ENCODE peak calls at places on chromosome 21, in ten cellular contexts. Q, F, C, I, D, O, Z, P, W and E are unnamed samples. For H3K4me1 and H3K27me3, the result is how much of the 10 kb centered on the place peaks cover.

GRCh38 chr21:14995695-14996490 is 68.9 kb downstream of the NRIP1 start:
- DNase-seq in Q (no peak), F (no peak), C (no peak), I (no peak), D (no peak), O (no peak), Z (no peak), P (no peak), W (no peak), E (no peak)

GRCh38 chr21:23853796-23854379 is 1753.4 kb downstream of the MRPL39 start:
- DNase-seq in Q (no peak), F (no peak), C (no peak), I (no peak), D (no peak), O (no peak), Z (no peak), P (peak), W (no peak), E (no peak)

GRCh38 chr21:46111857-46112730 is 14.2 kb downstream of the COL6A2 start:
- DNase-seq in Q (peak), F (no peak), C (peak), I (no peak), D (peak), O (no peak), Z (peak), P (no peak), W (no peak), E (peak)

GRCh38 chr21:17829472-17829871 is 10.3 kb upstream of the C21orf91 start:
- DNase-seq in Q (no peak), F (no peak), C (no peak), I (no peak), D (no peak), O (no peak), Z (no peak), P (no peak), W (no peak), E (no peak)

GRCh38 chr21:17466166-17466565 is 46.7 kb upstream of the CXADR start:
- DNase-seq in Q (no peak), F (no peak), C (no peak), I (no peak), D (no peak), O (no peak), Z (no peak), P (peak), W (no peak), E (no peak)

GRCh38 chr21:33197546-33197945 is 32.2 kb upstream of the IFNAR2 start:
- DNase-seq in Q (no peak), F (no peak), C (no peak), I (no peak), D (no peak), O (peak), Z (no peak), P (no peak), W (no peak), E (no peak)

GRCh38 chr21:32021319-32022027 is 148.7 kb downstream of the HUNK start:
- DNase-seq in Q (no peak), F (no peak), C (no peak), I (peak), D (no peak), O (peak), Z (peak), P (peak), W (no peak), E (no peak)

GRCh38 chr21:39552856-39553255 is 59.9 kb upstream of the B3GALT5 start:
- DNase-seq in Q (no peak), F (no peak), C (no peak), I (no peak), D (no peak), O (no peak), Z (no peak), P (no peak), W (no peak), E (no peak)

GRCh38 chr21:25385912-25386474 is 221.3 kb downstream of the MRPL39 start:
- DNase-seq in Q (no peak), F (peak), C (no peak), I (peak), D (no peak), O (no peak), Z (no peak), P (peak), W (no peak), E (no peak)

GRCh38 chr21:26946744-26947446 is 20.0 kb downstream of the ADAMTS5 start:
- DNase-seq in Q (no peak), F (no peak), C (no peak), I (no peak), D (no peak), O (no peak), Z (no peak), P (no peak), W (no peak), E (no peak)

GRCh38 chr21:17195965-17196364 is 316.9 kb upstream of the CXADR start:
- DNase-seq in Q (no peak), F (no peak), C (no peak), I (no peak), D (no peak), O (no peak), Z (no peak), P (no peak), W (no peak), E (no peak)

GRCh38 chr21:39325458-39325857 is 12.0 kb upstream of the BRWD1 start:
- DNase-seq in Q (no peak), F (no peak), C (no peak), I (no peak), D (no peak), O (no peak), Z (no peak), P (no peak), W (no peak), E (no peak)

GRCh38 chr21:18449586-18449985 is 46.0 kb upstream of the TMPRSS15 start:
- DNase-seq in Q (no peak), F (no peak), C (no peak), I (no peak), D (no peak), O (no peak), Z (no peak), P (peak), W (no peak), E (no peak)

GRCh38 chr21:38925923-38926322 is 120.2 kb downstream of the ETS2 start:
- DNase-seq in Q (peak), F (no peak), C (peak), I (peak), D (no peak), O (peak), Z (peak), P (peak), W (no peak), E (no peak)

GRCh38 chr21:31576428-31576827 is 83.1 kb upstream of the SOD1 start:
- DNase-seq in Q (no peak), F (no peak), C (no peak), I (no peak), D (peak), O (no peak), Z (no peak), P (no peak), W (no peak), E (no peak)

GRCh38 chr21:30336596-30336995 is 898 bp downstream of the KRTAP27-1 start:
- DNase-seq in Q (no peak), F (no peak), C (no peak), I (no peak), D (no peak), O (no peak), Z (no peak), P (no peak), W (no peak), E (no peak)

GRCh38 chr21:43321611-43322010 is 105.3 kb downstream of the SIK1 start:
- DNase-seq in Q (no peak), F (no peak), C (no peak), I (no peak), D (no peak), O (no peak), Z (no peak), P (no peak), W (no peak), E (no peak)

GRCh38 chr21:24118738-24119470 is 1488.4 kb downstream of the MRPL39 start:
- DNase-seq in Q (no peak), F (no peak), C (no peak), I (no peak), D (no peak), O (no peak), Z (no peak), P (no peak), W (no peak), E (no peak)

GRCh38 chr21:33070921-33071877 is 1.3 kb downstream of the OLIG1 start:
- DNase-seq in Q (no peak), F (no peak), C (no peak), I (no peak), D (peak), O (no peak), Z (no peak), P (no peak), W (no peak), E (no peak)

GRCh38 chr21:15140321-15141019 is 75.7 kb upstream of the NRIP1 start:
- DNase-seq in Q (no peak), F (no peak), C (no peak), I (no peak), D (no peak), O (no peak), Z (no peak), P (peak), W (no peak), E (no peak)

GRCh38 chr21:33058468-33059318 is 11.2 kb upstream of the OLIG1 start:
- DNase-seq in Q (no peak), F (no peak), C (no peak), I (peak), D (no peak), O (peak), Z (no peak), P (no peak), W (no peak), E (no peak)

GRCh38 chr21:38797470-38797869 is 8.3 kb upstream of the ETS2 start:
- DNase-seq in Q (no peak), F (peak), C (no peak), I (no peak), D (no peak), O (no peak), Z (no peak), P (peak), W (no peak), E (no peak)

GRCh38 chr21:31781737-31782136 is 49.8 kb upstream of the SCAF4 start:
- DNase-seq in Q (no peak), F (no peak), C (peak), I (peak), D (no peak), O (peak), Z (peak), P (peak), W (no peak), E (no peak)

GRCh38 chr21:29434081-29434480 is 135.4 kb downstream of the BACH1 start:
- DNase-seq in Q (no peak), F (no peak), C (no peak), I (no peak), D (no peak), O (no peak), Z (no peak), P (no peak), W (no peak), E (no peak)

GRCh38 chr21:39000496-39000895 is 182.8 kb downstream of the PSMG1 start:
- DNase-seq in Q (no peak), F (no peak), C (no peak), I (no peak), D (no peak), O (no peak), Z (no peak), P (no peak), W (no peak), E (no peak)

GRCh38 chr21:34702341-34702807 is 33.6 kb downstream of the CLIC6 start:
- DNase-seq in Q (no peak), F (no peak), C (no peak), I (no peak), D (no peak), O (no peak), Z (peak), P (no peak), W (no peak), E (no peak)

GRCh38 chr21:29818520-29818919 is 121.3 kb downstream of the GRIK1 start:
- DNase-seq in Q (no peak), F (no peak), C (no peak), I (no peak), D (no peak), O (no peak), Z (no peak), P (no peak), W (no peak), E (no peak)

GRCh38 chr21:46154155-46154954 is 1.0 kb downstream of the FTCD start:
- DNase-seq in Q (peak), F (no peak), C (no peak), I (no peak), D (peak), O (no peak), Z (no peak), P (peak), W (no peak), E (no peak)

GRCh38 chr21:16192900-16193299 is 463.1 kb downstream of the USP25 start:
- DNase-seq in Q (no peak), F (no peak), C (no peak), I (no peak), D (no peak), O (no peak), Z (no peak), P (peak), W (no peak), E (no peak)

GRCh38 chr21:40793057-40793456 is 53.9 kb downstream of the DSCAM start:
- DNase-seq in Q (no peak), F (no peak), C (no peak), I (no peak), D (no peak), O (no peak), Z (no peak), P (no peak), W (no peak), E (no peak)

GRCh38 chr21:42165901-42166300 is 53.0 kb upstream of the ABCG1 start:
- DNase-seq in Q (no peak), F (no peak), C (no peak), I (no peak), D (no peak), O (no peak), Z (no peak), P (no peak), W (no peak), E (no peak)
- H3K4me1 ChIP-seq in Q (under half), F (under half), C (under half), I (under half), D (under half), O (under half), Z (under half), P (under half), W (under half), E (under half)

DNA sequence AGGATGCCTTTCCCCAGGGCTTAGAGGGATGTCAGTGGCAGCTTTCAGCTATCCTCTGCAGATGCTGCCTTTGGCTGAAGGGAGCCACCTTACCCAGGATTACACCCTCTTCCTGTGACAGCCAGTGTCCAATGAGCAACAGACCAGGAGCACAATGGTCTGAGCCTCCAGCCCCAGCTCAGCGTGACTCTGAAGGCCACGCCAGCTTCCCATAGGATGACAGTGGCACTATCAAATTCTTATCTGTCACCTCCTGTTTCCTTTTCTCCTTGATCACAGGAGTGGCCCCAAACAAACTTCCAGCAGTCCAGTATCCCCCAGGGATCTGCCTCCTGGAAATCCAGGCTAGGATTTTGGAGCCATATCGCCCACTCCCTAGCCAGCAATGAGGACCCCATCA is 226.9 kb downstream of the SETD4 start:
- DNase-seq in Q (no peak), F (no peak), C (no peak), I (no peak), D (no peak), O (no peak), Z (no peak), P (no peak), W (no peak), E (no peak)
- H3K27me3 ChIP-seq in Q (under half), F (under half), C (under half), I (under half), D (under half), O (half or more), Z (under half), P (under half), W (under half), E (under half)

DNA sequence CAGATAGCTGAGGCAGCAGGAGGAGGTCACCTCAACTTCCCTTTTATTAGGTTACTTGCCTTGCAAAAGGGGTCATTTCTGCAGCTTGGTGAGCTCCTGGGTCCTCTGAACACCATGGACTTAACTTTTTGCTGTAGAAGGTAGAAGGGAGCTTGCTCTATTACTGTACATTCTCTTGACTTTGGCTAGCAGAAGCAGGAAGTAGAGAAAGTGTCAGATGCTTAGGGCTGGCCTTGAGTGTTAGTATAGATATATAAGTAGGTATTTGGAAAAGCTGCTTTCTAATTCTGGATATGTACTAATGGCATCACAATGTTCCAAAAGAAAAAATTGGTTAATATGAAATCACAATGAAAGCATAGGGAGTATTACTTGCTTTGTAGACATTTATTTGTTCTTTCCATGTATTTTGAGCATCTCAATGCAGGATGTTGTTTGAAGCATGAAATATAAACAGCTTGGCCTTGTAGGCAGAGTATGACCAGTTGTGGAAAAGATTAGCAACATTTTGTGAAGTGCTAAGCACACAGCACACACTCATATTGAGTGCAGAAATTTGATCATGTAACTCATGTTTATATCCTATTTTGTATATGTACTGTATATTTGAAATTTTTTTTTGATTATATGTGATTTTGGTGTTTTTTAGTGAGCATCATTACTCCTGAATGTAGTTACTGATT is 108.8 kb downstream of the DYRK1A start:
- DNase-seq in Q (no peak), F (no peak), C (no peak), I (no peak), D (no peak), O (no peak), Z (no peak), P (no peak), W (no peak), E (no peak)
- H3K4me1 ChIP-seq in Q (under half), F (under half), C (under half), I (under half), D (half or more), O (half or more), Z (under half), P (under half), W (under half), E (under half)

GRCh38 chr21:44579056-44579832 is 1.2 kb downstream of the KRTAP10-5 start:
- DNase-seq in Q (no peak), F (no peak), C (no peak), I (no peak), D (peak), O (no peak), Z (no peak), P (no peak), W (no peak), E (no peak)

GRCh38 chr21:44581158-44581557 is 754 bp upstream of the KRTAP10-5 start:
- DNase-seq in Q (no peak), F (no peak), C (no peak), I (no peak), D (no peak), O (no peak), Z (no peak), P (no peak), W (no peak), E (no peak)

GRCh38 chr21:44578371-44579055 is 1.9 kb downstream of the KRTAP10-5 start:
- DNase-seq in Q (no peak), F (no peak), C (no peak), I (no peak), D (peak), O (no peak), Z (no peak), P (no peak), W (no peak), E (no peak)

GRCh38 chr21:44582055-44582454 is 1.7 kb upstream of the KRTAP10-5 start:
- DNase-seq in Q (no peak), F (no peak), C (no peak), I (no peak), D (peak), O (no peak), Z (no peak), P (no peak), W (no peak), E (no peak)

GRCh38 chr21:44579833-44580144 is 615 bp downstream of the KRTAP10-5 start:
- DNase-seq in Q (no peak), F (no peak), C (no peak), I (no peak), D (peak), O (no peak), Z (no peak), P (no peak), W (no peak), E (no peak)
- H3K27me3 ChIP-seq in Q (under half), F (under half), C (under half), I (under half), D (under half), O (under half), Z (under half), P (under half), W (under half), E (under half)